ENCODE peak calls at places on chromosomes 5 and 9, in ten cellular contexts. L, F, W, A, K, H, Y, G, P and J are unnamed samples.
A peak's percentile ranks its signal among the peaks of the same experiment; 100 is the strongest.

GRCh38 chr5:132060501-132061161 is at the start of gene IL3:
- DNase-seq in H (no peak), F (no peak), A (peak; percentile 5), P (no peak), K (peak; percentile 55), W (no peak), Y (no peak), L (no peak), G (peak; percentile 27), J (no peak)

GRCh38 chr5:92991681-92992472 is 589.1 kb downstream of the NR2F1-AS1 start:
- DNase-seq in F (no peak), P (peak; percentile 55), K (no peak), H (peak; percentile 27), W (peak; percentile 16), A (no peak), L (peak; percentile 35), G (no peak), Y (no peak), J (no peak)

GRCh38 chr9:13284011-13284410 is 4.5 kb upstream of the MPDZ start:
- DNase-seq in G (no peak), L (no peak), H (no peak), F (no peak), W (no peak), P (peak; percentile 21), A (no peak), K (no peak), Y (no peak), J (no peak)

GRCh38 chr5:119393746-119394145 is 37.9 kb downstream of the TNFAIP8 start:
- DNase-seq in L (peak; percentile 61), H (peak; percentile 63), K (no peak), F (no peak), A (no peak), G (no peak), Y (no peak), P (peak; percentile 83), W (no peak), J (no peak)

GRCh38 chr5:172370237-172370640 is 84.1 kb downstream of the SH3PXD2B start:
- DNase-seq in G (no peak), H (no peak), P (no peak), Y (no peak), A (no peak), F (no peak), K (no peak), L (no peak), W (no peak), J (no peak)

GRCh38 chr5:138488481-138488945 is 23.2 kb downstream of the EGR1 start:
- DNase-seq in G (no peak), K (no peak), P (peak; percentile 82), Y (no peak), A (no peak), H (peak; percentile 77), L (peak; percentile 33), F (no peak), W (no peak), J (no peak)

GRCh38 chr5:53406630-53407316 is 73.7 kb upstream of the FST start:
- DNase-seq in G (no peak), W (no peak), K (no peak), P (peak; percentile 95), F (no peak), A (no peak), Y (no peak), H (peak; percentile 92), L (peak; percentile 87), J (no peak)

GRCh38 chr5:171418982-171419662 is at the start of gene FGF18:
- DNase-seq in L (peak; percentile 58), W (peak; percentile 62), K (no peak), Y (peak; percentile 90), P (peak; percentile 79), G (peak; percentile 92), H (peak; percentile 73), F (no peak), A (no peak), J (peak; percentile 89)

GRCh38 chr5:175309218-175309617 is 134.8 kb downstream of the DRD1 start:
- DNase-seq in P (no peak), F (no peak), K (no peak), Y (no peak), W (no peak), G (no peak), L (no peak), A (no peak), H (no peak), J (no peak)

GRCh38 chr9:3246231-3246630 is 279.6 kb downstream of the RFX3 start:
- DNase-seq in P (no peak), F (no peak), K (no peak), G (no peak), H (no peak), W (peak; percentile 51), Y (no peak), A (no peak), L (no peak), J (no peak)

GRCh38 chr5:132760043-132760420 is 12.8 kb downstream of the CCNI2 start:
- DNase-seq in K (no peak), Y (peak; percentile 13), P (no peak), G (peak; percentile 22), A (no peak), F (peak; percentile 27), W (no peak), L (no peak), H (no peak), J (no peak)

DNA sequence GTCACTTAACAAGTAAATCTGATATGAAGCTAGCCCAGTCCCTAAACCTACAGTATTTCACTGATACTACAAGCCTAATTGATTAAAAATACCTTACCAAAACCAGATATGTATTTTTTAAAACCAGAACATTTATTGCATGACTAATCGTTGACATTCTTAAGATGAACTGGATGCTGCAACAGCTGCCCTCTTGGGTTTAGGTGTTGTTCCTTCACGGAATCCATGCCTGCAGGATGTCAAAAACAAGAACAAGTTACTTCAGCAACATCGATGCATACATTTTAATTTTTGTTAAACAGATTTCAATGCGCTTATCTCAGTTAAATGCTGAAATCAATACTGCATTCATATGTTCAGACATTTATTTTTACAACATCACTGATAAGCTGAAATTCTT is 2.7 kb downstream of the RPL37 start:
- DNase-seq in G (no peak), H (peak; percentile 36), Y (no peak), A (no peak), P (no peak), F (no peak), W (no peak), L (no peak), K (no peak), J (no peak)
- H3K4me3 ChIP-seq in G (peak overlapping the region; percentile 99), H (no peak overlapping the region), Y (no peak overlapping the region), A (no peak overlapping the region), P (peak overlapping the region; percentile 66), F (no peak overlapping the region), W (no peak overlapping the region), L (peak overlapping the region; percentile 94), K (peak overlapping the region; percentile 86), J (peak overlapping the region; percentile 97)

GRCh38 chr9:95461448-95462381 is 55.1 kb downstream of the PTCH1 start:
- DNase-seq in P (no peak), W (no peak), Y (no peak), K (no peak), H (no peak), A (no peak), F (peak; percentile 47), G (no peak), L (no peak), J (no peak)
- H3K4me3 ChIP-seq in P (peak overlapping the region; percentile 39), W (no peak overlapping the region), Y (no peak overlapping the region), K (no peak overlapping the region), H (peak overlapping the region; percentile 28), A (no peak overlapping the region), F (no peak overlapping the region), G (peak overlapping the region; percentile 55), L (no peak overlapping the region), J (no peak overlapping the region)

GRCh38 chr9:136120119-136120393 is 1.4 kb upstream of the TMEM250 start:
- DNase-seq in F (no peak), K (no peak), G (no peak), P (no peak), L (no peak), Y (no peak), W (no peak), H (no peak), A (no peak), J (no peak)
- H3K4me3 ChIP-seq in F (no peak overlapping the region), K (peak overlapping the region; percentile 96), G (peak overlapping the region; percentile 85), P (peak overlapping the region; percentile 78), L (peak overlapping the region; percentile 68), Y (no peak overlapping the region), W (no peak overlapping the region), H (peak overlapping the region; percentile 61), A (no peak overlapping the region), J (peak overlapping the region; percentile 73)

GRCh38 chr5:129905467-129906176 is 1.4 kb downstream of the CHSY3 start:
- DNase-seq in F (no peak), H (no peak), W (peak; percentile 26), Y (peak; percentile 61), G (peak; percentile 76), K (peak; percentile 70), P (peak; percentile 32), A (no peak), L (peak; percentile 13), J (peak; percentile 74)
- H3K4me3 ChIP-seq in F (peak overlapping the region; percentile 73), H (peak overlapping the region; percentile 63), W (peak overlapping the region; percentile 74), Y (peak overlapping the region; percentile 65), G (peak overlapping the region; percentile 79), K (peak overlapping the region; percentile 66), P (peak overlapping the region; percentile 57), A (no peak overlapping the region), L (peak overlapping the region; percentile 60), J (peak overlapping the region; percentile 83)

GRCh38 chr9:35967042-35967441 is 9.1 kb upstream of the OR2S2 start:
- DNase-seq in P (no peak), L (no peak), A (no peak), H (no peak), G (no peak), Y (no peak), F (no peak), K (no peak), W (no peak), J (no peak)

GRCh38 chr9:35974800-35975199 is 16.8 kb upstream of the OR2S2 start:
- DNase-seq in H (no peak), P (no peak), K (no peak), L (no peak), F (no peak), G (no peak), W (no peak), A (no peak), Y (no peak), J (no peak)

GRCh38 chr9:35966433-35966832 is 8.5 kb upstream of the OR2S2 start:
- DNase-seq in W (no peak), F (no peak), K (no peak), H (no peak), Y (no peak), A (no peak), P (no peak), G (no peak), L (no peak), J (no peak)

GRCh38 chr9:35976726-35977125 is 18.8 kb upstream of the OR2S2 start:
- DNase-seq in L (no peak), W (no peak), K (no peak), F (no peak), H (no peak), Y (no peak), G (no peak), P (no peak), A (no peak), J (no peak)

DNA sequence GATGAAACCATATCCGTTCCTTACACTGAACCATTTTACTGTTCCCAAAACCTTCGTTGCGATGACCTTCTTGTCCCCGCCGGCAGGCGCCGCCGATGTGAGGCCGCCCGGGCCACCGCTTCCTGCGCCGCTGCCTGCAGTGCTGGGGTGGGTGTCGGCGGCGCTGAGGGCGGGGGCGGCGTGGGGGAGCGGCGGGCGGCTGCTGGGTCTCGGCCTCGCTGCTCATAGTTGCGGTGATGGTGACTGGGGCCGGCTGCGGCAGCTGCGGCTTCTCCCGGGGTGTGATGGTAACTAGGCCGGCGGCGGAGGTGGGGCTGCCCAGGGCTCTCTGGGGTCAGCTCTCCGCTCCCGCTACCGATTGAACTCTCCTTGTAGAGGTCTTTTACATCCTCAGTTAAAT is 14.1 kb upstream of the OR2S2 start:
- DNase-seq in A (no peak), Y (peak; percentile 73), G (peak; percentile 88), K (peak; percentile 74), F (peak; percentile 86), P (peak; percentile 30), H (peak; percentile 16), L (no peak), W (no peak), J (peak; percentile 70)
- H3K4me3 ChIP-seq in A (no peak overlapping the region), Y (peak overlapping the region; percentile 17), G (no peak overlapping the region), K (no peak overlapping the region), F (no peak overlapping the region), P (no peak overlapping the region), H (no peak overlapping the region), L (no peak overlapping the region), W (no peak overlapping the region), J (peak overlapping the region; percentile 46)